ENCODE peak calls at places on chromosomes 1 and 21, in ten cellular contexts. D, P, J, B, U, N, G, Z, O and R are unnamed samples.

GRCh38 chr1:65170511-65171142 is 22.6 kb downstream of the AK4 start:
- DNase-seq in D (no peak), P (peak), J (no peak), B (peak), U (peak), N (peak), G (no peak), Z (peak), O (no peak), R (peak)

GRCh38 chr1:163202833-163203451 is at the start of gene RGS5:
- DNase-seq in D (no peak), P (no peak), J (no peak), B (peak), U (peak), N (no peak), G (peak), Z (peak), O (no peak), R (peak)

GRCh38 chr21:39730418-39731107 is 14.4 kb upstream of the IGSF5 start:
- DNase-seq in D (no peak), P (no peak), J (no peak), B (no peak), U (no peak), N (no peak), G (no peak), Z (no peak), O (no peak), R (peak)

GRCh38 chr1:27863552-27863943 is 8.8 kb upstream of the THEMIS2 start:
- DNase-seq in D (no peak), P (no peak), J (no peak), B (no peak), U (no peak), N (no peak), G (no peak), Z (no peak), O (no peak), R (no peak)

GRCh38 chr1:202159534-202160371 is 649 bp downstream of the PTPN7 start:
- DNase-seq in D (peak), P (no peak), J (no peak), B (no peak), U (no peak), N (no peak), G (no peak), Z (no peak), O (peak), R (no peak)

GRCh38 chr1:51330331-51331201 is at the start of gene TTC39A:
- DNase-seq in D (no peak), P (no peak), J (no peak), B (no peak), U (no peak), N (peak), G (peak), Z (no peak), O (no peak), R (peak)

GRCh38 chr1:38905985-38906384 is 24.6 kb upstream of the GJA9 start:
- DNase-seq in D (no peak), P (no peak), J (no peak), B (no peak), U (no peak), N (no peak), G (no peak), Z (no peak), O (no peak), R (no peak)

GRCh38 chr1:9198538-9199361 is 35.8 kb upstream of the H6PD start:
- DNase-seq in D (no peak), P (no peak), J (no peak), B (peak), U (no peak), N (no peak), G (no peak), Z (peak), O (peak), R (no peak)

GRCh38 chr1:189658381-189658780 is 819.3 kb downstream of the BRINP3 start:
- DNase-seq in D (no peak), P (no peak), J (no peak), B (no peak), U (no peak), N (no peak), G (no peak), Z (no peak), O (no peak), R (no peak)

GRCh38 chr1:30248373-30248772 is 475.0 kb downstream of the MATN1 start:
- DNase-seq in D (no peak), P (no peak), J (no peak), B (no peak), U (no peak), N (no peak), G (no peak), Z (no peak), O (no peak), R (no peak)

GRCh38 chr21:32779983-32780382 is 8.4 kb upstream of the PAXBP1 start:
- DNase-seq in D (no peak), P (no peak), J (no peak), B (no peak), U (no peak), N (no peak), G (no peak), Z (no peak), O (no peak), R (no peak)

GRCh38 chr1:92623187-92623778 is 136.6 kb upstream of the GFI1 start:
- DNase-seq in D (no peak), P (no peak), J (no peak), B (no peak), U (peak), N (no peak), G (peak), Z (peak), O (no peak), R (peak)

GRCh38 chr1:38129971-38130370 is 83.4 kb upstream of the POU3F1 start:
- DNase-seq in D (no peak), P (no peak), J (no peak), B (no peak), U (no peak), N (no peak), G (peak), Z (peak), O (no peak), R (peak)

GRCh38 chr1:241432241-241432640 is 75.2 kb upstream of the RGS7 start:
- DNase-seq in D (no peak), P (no peak), J (no peak), B (no peak), U (no peak), N (no peak), G (no peak), Z (no peak), O (no peak), R (no peak)

GRCh38 chr21:45404726-45405270 is at the start of gene COL18A1:
- DNase-seq in D (peak), P (peak), J (no peak), B (peak), U (peak), N (peak), G (peak), Z (peak), O (peak), R (peak)

GRCh38 chr21:31879251-31879650 is 6.4 kb downstream of the HUNK start:
- DNase-seq in D (no peak), P (peak), J (no peak), B (no peak), U (no peak), N (no peak), G (no peak), Z (no peak), O (no peak), R (no peak)

GRCh38 chr1:15008783-15009709 is 144.5 kb upstream of the TMEM51 start:
- DNase-seq in D (no peak), P (no peak), J (no peak), B (no peak), U (peak), N (no peak), G (no peak), Z (peak), O (no peak), R (no peak)

GRCh38 chr1:197063212-197063611 is 3.8 kb downstream of the F13B start:
- DNase-seq in D (no peak), P (no peak), J (no peak), B (no peak), U (no peak), N (no peak), G (no peak), Z (no peak), O (no peak), R (no peak)

GRCh38 chr1:77889240-77889637 is 815 bp downstream of the NEXN start:
- DNase-seq in D (no peak), P (no peak), J (no peak), B (no peak), U (peak), N (no peak), G (peak), Z (peak), O (no peak), R (peak)

GRCh38 chr21:35336534-35336933 is 287.4 kb upstream of the RUNX1 start:
- DNase-seq in D (no peak), P (no peak), J (no peak), B (no peak), U (no peak), N (no peak), G (no peak), Z (no peak), O (no peak), R (peak)

GRCh38 chr1:173253046-173253445 is 45.9 kb upstream of the TNFSF4 start:
- DNase-seq in D (no peak), P (no peak), J (no peak), B (no peak), U (peak), N (no peak), G (no peak), Z (peak), O (no peak), R (no peak)

GRCh38 chr1:109579044-109579443 is 30.6 kb downstream of the GNAI3 start:
- DNase-seq in D (no peak), P (no peak), J (no peak), B (no peak), U (no peak), N (no peak), G (no peak), Z (peak), O (no peak), R (no peak)

GRCh38 chr1:1298861-1299685 is 8.7 kb downstream of the ACAP3 start:
- DNase-seq in D (peak), P (no peak), J (no peak), B (no peak), U (no peak), N (no peak), G (peak), Z (no peak), O (no peak), R (peak)

GRCh38 chr1:106978477-106979322 is 77.8 kb upstream of the PRMT6 start:
- DNase-seq in D (no peak), P (no peak), J (no peak), B (no peak), U (peak), N (no peak), G (no peak), Z (peak), O (no peak), R (peak)

GRCh38 chr1:147556643-147557042 is 15.3 kb downstream of the BCL9 start:
- DNase-seq in D (no peak), P (no peak), J (no peak), B (no peak), U (no peak), N (no peak), G (no peak), Z (no peak), O (no peak), R (no peak)